ENCODE peak calls at places on chromosome 9, in six cellular contexts. P is stomach, W is small intestine, M is cardiac muscle cell, Y is esophagus squamous epithelium, C is sigmoid colon. L is an unnamed sample.

GRCh38 chr9:136821333-136822031 is 13.7 kb downstream of the RABL6 start:
- DNase-seq in C (no peak), P (no peak), M (peak; percentile 66), W (no peak), Y (no peak), L (no peak)

GRCh38 chr9:72839140-72839539 is 113.7 kb downstream of the ALDH1A1 start:
- DNase-seq in W (no peak), Y (no peak), P (no peak), M (peak; percentile 62), C (no peak), L (no peak)

GRCh38 chr9:74975538-74975937 is 22.8 kb upstream of the C9orf40 start:
- DNase-seq in P (no peak), M (no peak), C (no peak), W (no peak), Y (no peak), L (no peak)

GRCh38 chr9:76761448-76761847 is 2.8 kb upstream of the PCA3 start:
- DNase-seq in P (no peak), Y (no peak), C (no peak), W (peak; percentile 28), M (peak; percentile 23), L (no peak)

GRCh38 chr9:35423499-35423898 is 66.4 kb upstream of the RUSC2 start:
- DNase-seq in M (peak; percentile 8), C (no peak), Y (no peak), W (peak; percentile 24), P (no peak), L (no peak)

GRCh38 chr9:80649001-80649420 is 1040.3 kb downstream of the TLE1 start:
- DNase-seq in W (no peak), C (peak; percentile 78), P (no peak), M (peak; percentile 93), Y (no peak), L (no peak)

GRCh38 chr9:18294229-18294628 is 179.7 kb upstream of the ADAMTSL1 start:
- DNase-seq in C (no peak), P (no peak), M (no peak), Y (no peak), W (no peak), L (no peak)

GRCh38 chr9:70318002-70318401 is 59.2 kb downstream of the SMC5 start:
- DNase-seq in P (no peak), M (no peak), C (no peak), Y (no peak), W (no peak), L (no peak)

GRCh38 chr9:35935261-35935660 is 22.7 kb downstream of the OR2S2 start:
- DNase-seq in Y (no peak), P (no peak), M (no peak), C (no peak), W (no peak), L (no peak)

GRCh38 chr9:94160594-94161501 is 76.6 kb downstream of the PTPDC1 start:
- DNase-seq in W (no peak), C (no peak), M (no peak), Y (no peak), P (no peak), L (no peak)

GRCh38 chr9:36023260-36024048 is 13.3 kb upstream of the RECK start:
- DNase-seq in C (no peak), W (peak; percentile 73), M (peak; percentile 82), P (peak; percentile 70), Y (no peak), L (peak; percentile 63)

GRCh38 chr9:120839146-120839545 is 3.6 kb downstream of the PSMD5 start:
- DNase-seq in C (no peak), W (no peak), M (peak; percentile 23), P (no peak), Y (no peak), L (no peak)

GRCh38 chr9:128102196-128102595 is 25.3 kb downstream of the PTGES2 start:
- DNase-seq in C (no peak), P (no peak), M (no peak), Y (no peak), W (no peak), L (no peak)

GRCh38 chr9:16824545-16825041 is 45.9 kb downstream of the BNC2 start:
- DNase-seq in M (peak; percentile 54), W (no peak), Y (no peak), P (no peak), C (no peak), L (no peak)

GRCh38 chr9:93587284-93587650 is 10.9 kb downstream of the PHF2 start:
- DNase-seq in P (no peak), Y (no peak), M (no peak), W (no peak), C (no peak), L (no peak)

GRCh38 chr9:93139365-93140182 is 5.5 kb upstream of the NINJ1 start:
- DNase-seq in W (no peak), M (no peak), Y (no peak), P (no peak), C (no peak), L (no peak)

GRCh38 chr9:78054180-78054579 is 22.6 kb upstream of the GNAQ start:
- DNase-seq in C (no peak), M (no peak), Y (no peak), P (no peak), W (peak; percentile 9), L (peak; percentile 53)

GRCh38 chr9:135908334-135909204 is 1.2 kb upstream of the CAMSAP1 start:
- DNase-seq in C (peak; percentile 71), M (no peak), P (no peak), W (no peak), Y (no peak), L (no peak)

GRCh38 chr9:77183581-77183980 is 6.2 kb downstream of the VPS13A start:
- DNase-seq in W (peak; percentile 25), C (no peak), M (no peak), P (no peak), Y (no peak), L (no peak)

GRCh38 chr9:130111805-130112204 is 58.1 kb downstream of the GPR107 start:
- DNase-seq in P (no peak), C (peak; percentile 88), M (no peak), Y (no peak), W (no peak), L (no peak)

GRCh38 chr9:86126998-86127972 is 27.9 kb upstream of the GOLM1 start:
- DNase-seq in Y (no peak), P (peak; percentile 89), C (no peak), M (peak; percentile 93), W (peak; percentile 98), L (no peak)

GRCh38 chr9:2180704-2181103 is 165.6 kb downstream of the SMARCA2 start:
- DNase-seq in M (no peak), Y (no peak), P (no peak), W (no peak), C (no peak), L (no peak)

GRCh38 chr9:120935383-120935857 is 8.8 kb upstream of the TRAF1 start:
- DNase-seq in W (peak; percentile 91), M (peak; percentile 97), C (peak; percentile 98), Y (peak; percentile 39), P (peak; percentile 99), L (no peak)

GRCh38 chr9:83701769-83702168 is 6.0 kb downstream of the UBQLN1 start:
- DNase-seq in M (peak; percentile 63), P (no peak), W (peak; percentile 16), Y (no peak), C (no peak), L (no peak)

GRCh38 chr9:20437466-20437865 is 184.8 kb downstream of the MLLT3 start:
- DNase-seq in W (no peak), M (peak; percentile 32), Y (no peak), P (no peak), C (no peak), L (no peak)

GRCh38 chr9:20441704-20442423 is 180.4 kb downstream of the MLLT3 start:
- DNase-seq in C (no peak), W (no peak), Y (no peak), P (no peak), M (no peak), L (no peak)

GRCh38 chr9:20441166-20441565 is 181.1 kb downstream of the MLLT3 start:
- DNase-seq in M (no peak), C (no peak), P (no peak), W (no peak), Y (no peak), L (no peak)

DNA sequence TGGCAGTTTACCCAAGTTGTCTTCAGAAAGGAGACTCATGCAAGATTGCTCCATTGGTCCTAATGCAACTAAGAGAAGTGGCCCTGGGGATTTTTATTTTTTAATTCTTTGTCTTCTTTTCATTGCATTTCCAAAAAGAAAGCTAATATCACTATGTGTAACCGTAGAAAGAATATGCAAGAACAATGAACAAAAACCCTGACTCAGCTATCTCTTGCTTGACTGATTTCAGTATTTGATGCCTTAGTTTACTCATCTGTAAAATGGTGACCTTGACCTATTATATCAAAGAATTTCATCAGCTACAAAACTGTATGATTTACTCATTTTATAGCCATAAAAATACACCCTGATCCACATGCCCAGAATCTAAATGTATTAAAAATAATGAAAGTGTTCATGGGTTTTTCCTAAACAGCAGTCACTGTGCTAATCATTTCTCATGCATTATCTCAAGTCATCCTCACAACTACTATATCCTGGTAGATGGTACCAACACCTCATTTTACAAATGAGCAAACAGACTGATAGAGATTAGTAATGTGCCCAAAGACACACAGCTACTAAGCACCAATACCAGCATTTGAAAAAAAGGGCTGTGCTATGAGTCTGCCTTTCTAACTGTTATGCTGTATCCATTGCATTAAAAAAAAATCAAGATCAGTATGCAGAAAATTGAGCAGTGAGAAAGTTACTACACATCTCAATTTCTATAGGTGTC is 185.7 kb downstream of the MLLT3 start:
- DNase-seq in M (no peak), P (no peak), W (no peak), Y (no peak), C (no peak), L (no peak)
- H3K4me1 ChIP-seq in M (peaks cover 11% of the 10 kb centered on the region), P (no peaks in the 10 kb centered on the region), W (no peaks in the 10 kb centered on the region), Y (no peaks in the 10 kb centered on the region), C (peaks cover 23% of the 10 kb centered on the region), L (peaks cover 7% of the 10 kb centered on the region)

GRCh38 chr9:90508940-90509339 is 133.7 kb downstream of the DIRAS2 start:
- DNase-seq in W (no peak), P (no peak), Y (no peak), M (peak; percentile 12), C (no peak), L (no peak)
- H3K4me3 ChIP-seq in W (no peak overlapping the region), P (no peak overlapping the region), Y (no peak overlapping the region), M (no peak overlapping the region), C (no peak overlapping the region), L (no peak overlapping the region)

DNA sequence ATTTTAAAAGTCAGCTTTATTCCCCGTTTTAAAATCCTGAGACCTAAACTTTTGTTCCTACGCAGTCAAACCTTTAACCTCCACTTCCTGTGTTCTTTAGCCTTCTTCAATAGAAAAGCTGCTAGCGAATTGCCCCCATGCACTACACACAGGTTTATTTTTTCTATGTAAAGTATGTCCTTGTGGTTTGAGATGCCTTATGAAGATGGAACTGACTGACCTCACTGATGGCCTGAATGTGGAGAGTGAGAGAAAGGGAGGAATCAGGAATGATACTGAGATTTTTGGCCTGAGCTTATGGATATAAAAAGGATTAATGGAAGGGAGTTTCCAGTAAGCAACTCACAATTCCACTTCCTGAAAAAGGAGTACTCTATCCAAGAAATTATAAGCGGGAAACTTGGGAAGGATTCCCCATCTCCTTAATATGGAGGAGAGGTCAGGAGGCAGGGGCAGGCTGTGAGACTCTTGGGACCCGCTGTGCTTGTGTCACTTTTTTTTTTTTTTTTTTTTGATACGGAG is 89.5 kb downstream of the UGCG start:
- DNase-seq in C (no peak), M (no peak), W (no peak), Y (no peak), P (no peak), L (no peak)
- H3K27ac ChIP-seq in C (peak overlapping the region; percentile 4), M (no peak overlapping the region), W (no peak overlapping the region), Y (no peak overlapping the region), P (peak overlapping the region; percentile 50), L (no peak overlapping the region)

DNA sequence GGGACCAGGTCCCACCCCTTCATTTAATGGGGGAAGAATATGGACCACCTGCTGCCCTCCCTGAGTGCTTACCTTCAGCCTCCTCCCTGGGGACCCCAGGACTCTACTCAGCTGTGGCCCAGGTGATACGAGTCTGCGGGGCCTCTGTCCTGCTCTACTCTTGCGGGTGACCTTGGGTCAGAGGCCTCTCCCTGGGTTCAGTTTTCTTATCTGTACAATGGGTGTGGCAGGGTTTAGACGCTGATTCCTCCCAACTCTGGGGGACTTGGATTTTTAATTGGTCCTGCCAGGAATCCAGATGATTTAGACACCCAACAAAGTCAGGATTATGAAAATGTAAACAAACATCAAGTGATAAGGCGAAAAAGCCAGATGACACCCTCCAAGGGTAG is 25.0 kb downstream of the FAM163B start:
- DNase-seq in M (no peak), C (no peak), W (no peak), P (no peak), Y (no peak), L (no peak)
- H3K4me1 ChIP-seq in M (peaks cover 36% of the 10 kb centered on the region), C (peaks cover 42% of the 10 kb centered on the region), W (no peaks in the 10 kb centered on the region), P (peaks cover 23% of the 10 kb centered on the region), Y (peaks cover 42% of the 10 kb centered on the region), L (no peaks in the 10 kb centered on the region)

L was measured in CD4-positive, alpha-beta memory T cell.